ENCODE peak calls at places on chromosomes 12 and 14, in eight cellular contexts. X is upper lobe of left lung, G is IMR-90, K is ovary, H is heart left ventricle, N is uterus, L is stomach, T is body of pancreas. I is an unnamed sample.

GRCh38 chr12:49515266-49515665 is 23.6 kb upstream of the KCNH3 start:
- DNase-seq in T (no peak), N (no peak), L (no peak), K (no peak), G (peak), H (no peak), X (no peak), I (no peak)

GRCh38 chr14:81594012-81594411 is 60.4 kb upstream of the SEL1L start:
- DNase-seq in X (no peak), N (no peak), L (no peak), G (no peak), T (peak), H (peak), K (peak), I (no peak)

GRCh38 chr12:550473-551260 is 90.9 kb downstream of the B4GALNT3 start:
- DNase-seq in K (no peak), H (peak), N (no peak), G (no peak), L (peak), T (no peak), X (no peak), I (no peak)

GRCh38 chr12:57892232-57892987 is 45.9 kb upstream of the CTDSP2 start:
- DNase-seq in X (no peak), H (no peak), T (no peak), L (no peak), G (no peak), N (no peak), K (no peak), I (no peak)

GRCh38 chr14:104826197-104826857 is 25.4 kb downstream of the ZBTB42 start:
- DNase-seq in G (peak), T (peak), X (peak), H (peak), K (peak), N (peak), L (peak), I (no peak)

GRCh38 chr14:24692382-24693352 is 58.7 kb upstream of the GZMB start:
- DNase-seq in H (no peak), T (no peak), L (no peak), G (no peak), X (no peak), K (no peak), N (no peak), I (no peak)

GRCh38 chr12:28191690-28192089 is 1.4 kb downstream of the CCDC91 start:
- DNase-seq in K (no peak), H (no peak), X (no peak), G (peak), L (no peak), T (peak), N (no peak), I (no peak)

GRCh38 chr12:1886396-1887008 is 31.9 kb downstream of the CACNA2D4 start:
- DNase-seq in K (no peak), G (no peak), X (no peak), L (no peak), N (no peak), T (no peak), H (no peak), I (no peak)

GRCh38 chr14:72788972-72789728 is 104.8 kb downstream of the DPF3 start:
- DNase-seq in H (no peak), K (no peak), X (no peak), G (no peak), L (no peak), N (no peak), T (no peak), I (no peak)

GRCh38 chr12:131122631-131123030 is 168.9 kb downstream of the ADGRD1 start:
- DNase-seq in L (no peak), G (no peak), X (peak), H (peak), K (no peak), T (no peak), N (no peak), I (no peak)

GRCh38 chr14:75492832-75493579 is 29.3 kb upstream of the BATF start:
- DNase-seq in X (no peak), K (no peak), H (no peak), T (no peak), N (no peak), G (no peak), L (no peak), I (no peak)

GRCh38 chr14:79411403-79412174 is 799.7 kb downstream of the DIO2 start:
- DNase-seq in H (no peak), N (no peak), X (no peak), L (no peak), G (peak), K (no peak), T (no peak), I (no peak)

GRCh38 chr14:61321385-61322010 is at the start of gene PRKCH:
- DNase-seq in G (peak), N (peak), K (peak), X (peak), L (peak), T (peak), H (peak), I (no peak)

GRCh38 chr14:96824283-96824682 is 27.1 kb downstream of the VRK1 start:
- DNase-seq in H (no peak), N (no peak), G (peak), T (no peak), L (no peak), K (no peak), X (no peak), I (no peak)

GRCh38 chr14:101066826-101067508 is 163.4 kb upstream of the RTL1 start:
- DNase-seq in T (no peak), G (no peak), L (no peak), X (peak), K (no peak), H (peak), N (peak), I (no peak)

GRCh38 chr14:64107438-64107837 is 186.7 kb downstream of the ESR2 start:
- DNase-seq in X (no peak), G (no peak), N (no peak), T (peak), L (no peak), K (no peak), H (no peak), I (no peak)

GRCh38 chr14:24612186-24612585 is 2.7 kb upstream of the GZMH start:
- DNase-seq in H (no peak), N (no peak), K (no peak), X (no peak), L (no peak), T (peak), G (no peak), I (no peak)

GRCh38 chr14:102544745-102545460 is 35.3 kb upstream of the ANKRD9 start:
- DNase-seq in N (no peak), T (no peak), L (peak), H (no peak), X (no peak), G (no peak), K (no peak), I (no peak)

DNA sequence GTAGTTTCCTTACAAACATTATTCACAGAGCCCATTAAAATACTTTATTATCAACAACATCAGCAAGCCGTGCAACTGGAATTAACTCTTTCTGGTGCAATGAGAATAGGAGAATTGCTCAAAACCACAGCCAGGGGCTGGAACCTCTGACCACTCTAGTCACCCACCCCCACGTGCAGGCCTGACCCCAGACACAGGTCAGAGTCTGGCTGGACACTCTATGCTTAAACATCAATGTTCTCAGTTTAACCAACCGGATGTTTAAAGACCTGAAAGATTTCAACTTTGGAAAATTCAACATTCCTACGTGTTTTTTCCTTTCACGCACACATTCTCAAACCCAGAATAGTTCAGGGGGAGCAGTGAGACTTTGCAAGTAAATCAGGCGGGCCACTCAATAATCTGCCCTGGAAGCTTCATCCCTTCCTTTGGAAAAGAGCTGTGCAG is 65.1 kb downstream of the FOXN3 start:
- DNase-seq in X (no peak), N (peak), T (no peak), H (no peak), L (no peak), G (no peak), K (peak), I (no peak)
- TF ChIP-seq POLR2A in X (no peak), N (no peak), T (no peak), H (no peak), L (no peak), G (no peak), K (no peak), I (no peak)

DNA sequence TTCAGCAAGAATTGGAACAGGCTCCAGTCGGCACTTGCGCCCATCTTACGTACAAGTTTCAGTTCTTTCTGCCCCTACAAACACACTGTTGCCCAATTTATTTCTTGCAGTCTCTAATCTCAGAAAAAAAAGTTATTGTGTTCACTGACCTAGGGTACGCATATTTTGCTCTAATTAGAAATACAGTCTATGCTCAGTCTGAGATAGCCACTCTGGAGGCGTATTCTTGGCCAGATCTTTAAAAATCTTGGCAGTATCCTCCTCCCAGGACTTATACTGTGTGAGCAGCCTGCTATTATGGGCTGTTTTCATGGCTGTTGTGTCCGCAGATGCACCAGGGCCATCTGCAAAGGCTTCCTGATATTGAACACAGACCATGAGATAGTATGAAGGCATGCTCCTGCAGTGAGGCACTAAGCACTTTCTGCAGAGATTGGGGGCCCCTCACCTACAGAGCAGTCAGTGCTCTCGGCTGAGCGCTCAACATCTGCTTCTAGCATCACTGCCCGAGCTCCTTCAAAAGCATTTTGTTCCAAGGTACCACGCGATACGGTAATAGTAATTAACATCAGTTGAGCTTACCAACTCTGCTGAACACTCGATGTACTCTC is 57.9 kb downstream of the PPM1H start:
- DNase-seq in X (no peak), L (no peak), N (no peak), G (no peak), T (no peak), K (no peak), H (no peak), I (no peak)
- H3K4me3 ChIP-seq in X (no peak), L (no peak), N (no peak), G (no peak), T (no peak), K (no peak), H (peak), I (no peak)

GRCh38 chr14:94173471-94173884 is 644 bp upstream of the PPP4R4 start:
- DNase-seq in X (peak), N (no peak), G (no peak), K (no peak), H (peak), T (peak), L (no peak), I (no peak)
- TF ChIP-seq POLR2A in X (no peak), N (no peak), G (no peak), K (peak), H (no peak), T (no peak), L (no peak), I (no peak)

DNA sequence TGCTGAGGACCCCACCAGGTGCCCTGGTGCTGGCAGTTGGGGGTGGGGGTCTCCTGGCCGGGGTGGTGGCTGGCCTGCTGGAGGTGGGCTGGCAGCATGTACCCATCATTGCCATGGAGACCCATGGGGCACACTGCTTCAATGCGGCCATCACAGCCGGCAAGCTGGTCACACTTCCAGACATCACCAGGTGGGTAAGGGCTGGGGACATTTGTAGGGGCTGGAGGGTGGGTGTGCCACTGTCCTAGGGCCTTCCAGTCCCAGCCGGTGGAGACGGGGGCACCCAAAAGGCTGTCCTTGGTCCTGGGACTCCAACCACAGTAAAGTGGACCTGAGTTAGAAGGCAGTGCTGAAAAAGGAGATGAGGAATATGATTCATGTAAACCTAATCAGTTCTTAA is 13.2 kb downstream of the SDSL start:
- DNase-seq in L (no peak), K (no peak), G (no peak), N (no peak), X (no peak), H (no peak), T (no peak), I (no peak)
- H3K4me3 ChIP-seq in L (no peak), K (no peak), G (no peak), N (no peak), X (no peak), H (no peak), T (no peak), I (no peak)

GRCh38 chr14:58151701-58152568 is at the start of gene ARMH4:
- DNase-seq in T (peak), X (peak), K (peak), H (peak), L (peak), N (peak), G (peak), I (no peak)
- TF ChIP-seq POLR2A in T (peak), X (no peak), K (peak), H (peak), L (no peak), N (peak), G (no peak), I (peak)

GRCh38 chr12:41942355-41942754 is 202.3 kb downstream of the GXYLT1 start:
- DNase-seq in K (no peak), G (no peak), H (no peak), N (no peak), T (no peak), L (no peak), X (no peak), I (no peak)

GRCh38 chr12:41950455-41950854 is 194.2 kb downstream of the GXYLT1 start:
- DNase-seq in L (no peak), X (no peak), N (no peak), K (no peak), G (no peak), H (no peak), T (no peak), I (no peak)

GRCh38 chr12:41943671-41944070 is 201.0 kb downstream of the GXYLT1 start:
- DNase-seq in X (no peak), L (peak), G (no peak), H (no peak), T (peak), K (no peak), N (no peak), I (no peak)

GRCh38 chr12:41944241-41944640 is 200.4 kb downstream of the GXYLT1 start:
- DNase-seq in X (no peak), L (no peak), N (no peak), H (no peak), G (no peak), K (no peak), T (no peak), I (no peak)

GRCh38 chr12:41946106-41946505 is 198.6 kb downstream of the GXYLT1 start:
- DNase-seq in H (no peak), T (no peak), G (no peak), K (no peak), L (no peak), X (no peak), N (no peak), I (no peak)
- H3K4me3 ChIP-seq in H (no peak), T (no peak), G (no peak), K (no peak), L (no peak), X (no peak), N (no peak), I (no peak)

DNA sequence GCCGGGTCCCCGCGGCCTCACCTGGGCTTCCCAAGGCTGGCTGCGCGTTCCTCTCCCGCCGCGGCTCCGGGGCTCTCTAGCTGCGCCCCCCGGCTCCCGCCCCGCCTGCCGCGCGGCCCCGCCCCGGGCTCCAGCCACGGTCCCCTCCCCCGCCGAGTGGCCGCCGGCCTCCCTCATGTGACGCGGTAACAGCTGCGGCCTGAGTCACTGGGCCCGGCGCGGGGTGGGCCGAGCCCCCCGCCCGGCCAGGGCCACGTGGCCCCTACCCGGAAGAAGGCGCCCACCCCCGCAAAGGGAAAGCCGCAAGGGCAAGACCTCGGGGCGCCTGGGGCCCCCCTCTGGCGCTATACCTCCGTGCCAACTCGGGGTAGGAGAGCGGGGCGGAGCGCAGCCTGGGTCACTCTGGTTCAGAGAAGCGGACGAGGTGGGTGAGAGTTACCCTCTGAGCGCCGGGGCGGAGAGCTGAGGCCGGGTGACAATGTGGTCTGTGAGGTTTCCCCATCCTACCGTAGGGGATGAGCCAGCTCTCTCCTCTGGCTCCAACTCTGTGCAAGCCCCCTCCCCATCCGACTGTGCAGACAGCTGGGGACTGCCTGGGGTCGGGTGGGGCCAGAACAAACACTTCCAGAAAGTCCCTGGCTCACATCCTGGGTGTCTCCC is at the start of gene CD63:
- DNase-seq in H (peak), T (peak), G (peak), N (peak), K (peak), X (peak), L (peak), I (no peak)
- TF ChIP-seq POLR2A in H (peak), T (peak), G (peak), N (peak), K (peak), X (peak), L (peak), I (peak)

GRCh38 chr14:59407246-59407615 is 57.9 kb downstream of the GPR135 start:
- DNase-seq in H (no peak), N (no peak), G (peak), X (no peak), K (no peak), L (no peak), T (no peak), I (no peak)
- H3K4me3 ChIP-seq in H (no peak), N (no peak), G (no peak), X (no peak), K (no peak), L (no peak), T (no peak), I (no peak)

GRCh38 chr12:118016424-118017264 is at the start of gene RFC5:
- DNase-seq in G (peak), H (peak), K (peak), X (peak), N (peak), L (peak), T (peak), I (peak)
- TF ChIP-seq POLR2A in G (no peak), H (peak), K (no peak), X (no peak), N (no peak), L (no peak), T (no peak), I (no peak)

I was measured in vagina.